ENCODE peak calls at places on chromosomes 12 and 14, in seven cellular contexts. One of them, this sample, is unnamed.

GRCh38 chr12:123034022-123034541 is 53.6 kb downstream of the ARL6IP4 start:
- DNase-seq in upper lobe of right lung: peak; percentile 53
- DNase-seq in A673: no peak
- DNase-seq in Calu3: no peak
- DNase-seq in CD4-positive, alpha-beta T cell: no peak
- DNase-seq in AG04450: no peak
- DNase-seq in progenitor cell of endocrine pancreas: no peak
- DNase-seq in this sample: no peak

GRCh38 chr12:84676787-84677186 is 235.8 kb downstream of the SLC6A15 start:
- DNase-seq in upper lobe of right lung: no peak
- DNase-seq in A673: no peak
- DNase-seq in Calu3: no peak
- DNase-seq in CD4-positive, alpha-beta T cell: no peak
- DNase-seq in AG04450: no peak
- DNase-seq in progenitor cell of endocrine pancreas: no peak
- DNase-seq in this sample: no peak

GRCh38 chr12:4286228-4286627 is 12.7 kb downstream of the CCND2 start:
- DNase-seq in upper lobe of right lung: no peak
- DNase-seq in A673: no peak
- DNase-seq in Calu3: no peak
- DNase-seq in CD4-positive, alpha-beta T cell: no peak
- DNase-seq in AG04450: no peak
- DNase-seq in progenitor cell of endocrine pancreas: no peak
- DNase-seq in this sample: no peak

GRCh38 chr14:41280745-41281144 is 325.9 kb upstream of the LRFN5 start:
- DNase-seq in upper lobe of right lung: no peak
- DNase-seq in A673: peak; percentile 52
- DNase-seq in Calu3: no peak
- DNase-seq in CD4-positive, alpha-beta T cell: no peak
- DNase-seq in AG04450: no peak
- DNase-seq in progenitor cell of endocrine pancreas: no peak
- DNase-seq in this sample: no peak

GRCh38 chr12:121857322-121858246 is 1.1 kb downstream of the HPD start:
- DNase-seq in upper lobe of right lung: no peak
- DNase-seq in A673: no peak
- DNase-seq in Calu3: no peak
- DNase-seq in CD4-positive, alpha-beta T cell: no peak
- DNase-seq in AG04450: no peak
- DNase-seq in progenitor cell of endocrine pancreas: no peak
- DNase-seq in this sample: no peak

GRCh38 chr14:77128414-77128891 is 13.1 kb downstream of the ZDHHC22 start:
- DNase-seq in upper lobe of right lung: no peak
- DNase-seq in A673: no peak
- DNase-seq in Calu3: no peak
- DNase-seq in CD4-positive, alpha-beta T cell: no peak
- DNase-seq in AG04450: no peak
- DNase-seq in progenitor cell of endocrine pancreas: no peak
- DNase-seq in this sample: no peak

GRCh38 chr14:89667983-89668382 is 250.9 kb upstream of the FOXN3 start:
- DNase-seq in upper lobe of right lung: no peak
- DNase-seq in A673: no peak
- DNase-seq in Calu3: no peak
- DNase-seq in CD4-positive, alpha-beta T cell: no peak
- DNase-seq in AG04450: no peak
- DNase-seq in progenitor cell of endocrine pancreas: no peak
- DNase-seq in this sample: no peak

GRCh38 chr12:89183985-89184435 is 168.3 kb downstream of the DUSP6 start:
- DNase-seq in upper lobe of right lung: peak; percentile 60
- DNase-seq in A673: no peak
- DNase-seq in Calu3: no peak
- DNase-seq in CD4-positive, alpha-beta T cell: no peak
- DNase-seq in AG04450: peak; percentile 15
- DNase-seq in progenitor cell of endocrine pancreas: no peak
- DNase-seq in this sample: no peak

GRCh38 chr14:88194531-88194930 is 128.5 kb downstream of the KCNK10 start:
- DNase-seq in upper lobe of right lung: no peak
- DNase-seq in A673: no peak
- DNase-seq in Calu3: no peak
- DNase-seq in CD4-positive, alpha-beta T cell: no peak
- DNase-seq in AG04450: no peak
- DNase-seq in progenitor cell of endocrine pancreas: no peak
- DNase-seq in this sample: peak; percentile 25

GRCh38 chr14:68690106-68690960 is 102.5 kb downstream of the ZFP36L1 start:
- DNase-seq in upper lobe of right lung: peak; percentile 27
- DNase-seq in A673: no peak
- DNase-seq in Calu3: no peak
- DNase-seq in CD4-positive, alpha-beta T cell: no peak
- DNase-seq in AG04450: no peak
- DNase-seq in progenitor cell of endocrine pancreas: no peak
- DNase-seq in this sample: no peak

GRCh38 chr14:95098984-95099599 is 58.2 kb downstream of the DICER1 start:
- DNase-seq in upper lobe of right lung: no peak
- DNase-seq in A673: peak; percentile 86
- DNase-seq in Calu3: peak; percentile 41
- DNase-seq in CD4-positive, alpha-beta T cell: peak; percentile 7
- DNase-seq in AG04450: peak; percentile 7
- DNase-seq in progenitor cell of endocrine pancreas: peak; percentile 27
- DNase-seq in this sample: no peak

GRCh38 chr12:1474059-1474537 is 120.3 kb downstream of the FBXL14 start:
- DNase-seq in upper lobe of right lung: no peak
- DNase-seq in A673: peak; percentile 44
- DNase-seq in Calu3: no peak
- DNase-seq in CD4-positive, alpha-beta T cell: no peak
- DNase-seq in AG04450: peak; percentile 92
- DNase-seq in progenitor cell of endocrine pancreas: no peak
- DNase-seq in this sample: no peak

GRCh38 chr12:111586986-111587385 is 12.1 kb downstream of the ATXN2 start:
- DNase-seq in upper lobe of right lung: no peak
- DNase-seq in A673: no peak
- DNase-seq in Calu3: no peak
- DNase-seq in CD4-positive, alpha-beta T cell: no peak
- DNase-seq in AG04450: no peak
- DNase-seq in progenitor cell of endocrine pancreas: no peak
- DNase-seq in this sample: no peak

GRCh38 chr12:41034686-41035085 is 153.4 kb upstream of the PDZRN4 start:
- DNase-seq in upper lobe of right lung: no peak
- DNase-seq in A673: peak; percentile 29
- DNase-seq in Calu3: no peak
- DNase-seq in CD4-positive, alpha-beta T cell: no peak
- DNase-seq in AG04450: no peak
- DNase-seq in progenitor cell of endocrine pancreas: no peak
- DNase-seq in this sample: no peak

GRCh38 chr12:56040963-56041578 is 647 bp upstream of the RPS26 start:
- DNase-seq in upper lobe of right lung: no peak
- DNase-seq in A673: no peak
- DNase-seq in Calu3: no peak
- DNase-seq in CD4-positive, alpha-beta T cell: no peak
- DNase-seq in AG04450: no peak
- DNase-seq in progenitor cell of endocrine pancreas: no peak
- DNase-seq in this sample: no peak

GRCh38 chr12:53591301-53592206 is 34.6 kb downstream of the ATF7 start:
- DNase-seq in upper lobe of right lung: no peak
- DNase-seq in A673: no peak
- DNase-seq in Calu3: no peak
- DNase-seq in CD4-positive, alpha-beta T cell: no peak
- DNase-seq in AG04450: no peak
- DNase-seq in progenitor cell of endocrine pancreas: no peak
- DNase-seq in this sample: no peak

DNA sequence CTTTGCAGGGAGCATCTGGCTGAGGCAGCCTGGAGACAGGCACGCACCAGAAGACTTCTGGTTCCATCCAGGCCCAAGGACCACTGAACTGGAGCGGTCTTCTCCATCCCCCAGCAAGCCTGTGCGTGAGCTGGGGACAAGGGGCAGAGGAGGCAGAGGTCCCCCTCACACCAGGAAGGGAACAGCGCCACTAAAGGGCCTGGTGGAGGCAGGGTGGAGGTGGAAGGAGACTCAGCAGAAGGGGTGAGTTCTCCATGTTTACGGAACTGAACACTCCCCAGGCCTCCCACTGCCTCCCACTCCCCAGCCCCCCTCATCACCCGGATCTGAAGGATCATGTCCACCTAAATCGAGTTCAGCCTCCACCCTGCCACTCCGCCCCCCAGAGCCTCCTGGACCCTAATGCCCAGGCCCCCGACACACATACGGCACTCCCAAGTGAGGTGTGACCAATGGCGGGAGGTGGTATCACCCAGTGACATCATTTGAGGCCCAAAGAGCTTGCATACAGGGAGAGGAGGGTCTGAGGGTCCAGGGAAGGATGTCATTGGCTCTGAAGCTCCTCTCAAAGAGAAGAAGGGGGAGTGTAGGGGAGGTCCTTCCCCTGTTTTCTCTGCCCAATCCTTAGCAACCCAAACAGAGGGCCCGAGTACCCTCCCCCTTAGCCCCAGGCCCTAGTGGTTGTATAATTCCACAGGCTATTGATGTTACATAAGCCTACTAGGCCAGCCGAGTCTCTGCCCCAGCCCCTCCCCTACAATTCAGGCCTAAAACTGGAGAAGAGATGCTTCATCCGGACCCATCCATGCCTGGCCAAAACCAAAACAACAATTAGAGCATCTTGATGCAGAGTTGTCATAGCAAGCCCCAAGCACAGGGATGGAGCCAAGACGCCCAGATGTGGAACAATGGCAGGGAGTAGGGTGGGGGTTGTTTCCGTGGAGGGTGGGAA is 1.0 kb downstream of the FAIM2 start:
- DNase-seq in upper lobe of right lung: no peak
- DNase-seq in A673: no peak
- DNase-seq in Calu3: no peak
- DNase-seq in CD4-positive, alpha-beta T cell: no peak
- DNase-seq in AG04450: no peak
- DNase-seq in progenitor cell of endocrine pancreas: no peak
- DNase-seq in this sample: no peak
- TF ChIP-seq CTCF in upper lobe of right lung: no peak
- TF ChIP-seq CTCF in A673: no peak
- TF ChIP-seq CTCF in Calu3: no peak
- TF ChIP-seq CTCF in CD4-positive, alpha-beta T cell: no peak
- TF ChIP-seq CTCF in AG04450: no peak
- TF ChIP-seq CTCF in progenitor cell of endocrine pancreas: peak; percentile 9
- TF ChIP-seq CTCF in this sample: no peak

GRCh38 chr12:24083787-24084186 is 134.3 kb upstream of the SOX5 start:
- DNase-seq in upper lobe of right lung: no peak
- DNase-seq in A673: no peak
- DNase-seq in Calu3: no peak
- DNase-seq in CD4-positive, alpha-beta T cell: no peak
- DNase-seq in AG04450: no peak
- DNase-seq in progenitor cell of endocrine pancreas: no peak
- DNase-seq in this sample: no peak
- TF ChIP-seq CTCF in upper lobe of right lung: no peak
- TF ChIP-seq CTCF in A673: no peak
- TF ChIP-seq CTCF in Calu3: no peak
- TF ChIP-seq CTCF in CD4-positive, alpha-beta T cell: no peak
- TF ChIP-seq CTCF in AG04450: no peak
- TF ChIP-seq CTCF in progenitor cell of endocrine pancreas: no peak
- TF ChIP-seq CTCF in this sample: no peak

GRCh38 chr14:23460960-23461359 is 8.5 kb upstream of the NGDN start:
- DNase-seq in upper lobe of right lung: no peak
- DNase-seq in A673: no peak
- DNase-seq in Calu3: no peak
- DNase-seq in CD4-positive, alpha-beta T cell: no peak
- DNase-seq in AG04450: no peak
- DNase-seq in progenitor cell of endocrine pancreas: no peak
- DNase-seq in this sample: no peak
- TF ChIP-seq CTCF in upper lobe of right lung: no peak
- TF ChIP-seq CTCF in A673: no peak
- TF ChIP-seq CTCF in Calu3: no peak
- TF ChIP-seq CTCF in CD4-positive, alpha-beta T cell: no peak
- TF ChIP-seq CTCF in AG04450: no peak
- TF ChIP-seq CTCF in progenitor cell of endocrine pancreas: no peak
- TF ChIP-seq CTCF in this sample: no peak

GRCh38 chr14:99808515-99808914 is 15.3 kb downstream of the EML1 start:
- DNase-seq in upper lobe of right lung: no peak
- DNase-seq in A673: no peak
- DNase-seq in Calu3: no peak
- DNase-seq in CD4-positive, alpha-beta T cell: no peak
- DNase-seq in AG04450: no peak
- DNase-seq in progenitor cell of endocrine pancreas: no peak
- DNase-seq in this sample: no peak

GRCh38 chr14:99808133-99808505 is 14.9 kb downstream of the EML1 start:
- DNase-seq in upper lobe of right lung: no peak
- DNase-seq in A673: no peak
- DNase-seq in Calu3: no peak
- DNase-seq in CD4-positive, alpha-beta T cell: no peak
- DNase-seq in AG04450: no peak
- DNase-seq in progenitor cell of endocrine pancreas: no peak
- DNase-seq in this sample: no peak

GRCh38 chr14:99806040-99806439 is 12.8 kb downstream of the EML1 start:
- DNase-seq in upper lobe of right lung: no peak
- DNase-seq in A673: no peak
- DNase-seq in Calu3: no peak
- DNase-seq in CD4-positive, alpha-beta T cell: no peak
- DNase-seq in AG04450: no peak
- DNase-seq in progenitor cell of endocrine pancreas: no peak
- DNase-seq in this sample: no peak

GRCh38 chr14:99806841-99807240 is 13.6 kb downstream of the EML1 start:
- DNase-seq in upper lobe of right lung: no peak
- DNase-seq in A673: no peak
- DNase-seq in Calu3: no peak
- DNase-seq in CD4-positive, alpha-beta T cell: no peak
- DNase-seq in AG04450: no peak
- DNase-seq in progenitor cell of endocrine pancreas: no peak
- DNase-seq in this sample: no peak

DNA sequence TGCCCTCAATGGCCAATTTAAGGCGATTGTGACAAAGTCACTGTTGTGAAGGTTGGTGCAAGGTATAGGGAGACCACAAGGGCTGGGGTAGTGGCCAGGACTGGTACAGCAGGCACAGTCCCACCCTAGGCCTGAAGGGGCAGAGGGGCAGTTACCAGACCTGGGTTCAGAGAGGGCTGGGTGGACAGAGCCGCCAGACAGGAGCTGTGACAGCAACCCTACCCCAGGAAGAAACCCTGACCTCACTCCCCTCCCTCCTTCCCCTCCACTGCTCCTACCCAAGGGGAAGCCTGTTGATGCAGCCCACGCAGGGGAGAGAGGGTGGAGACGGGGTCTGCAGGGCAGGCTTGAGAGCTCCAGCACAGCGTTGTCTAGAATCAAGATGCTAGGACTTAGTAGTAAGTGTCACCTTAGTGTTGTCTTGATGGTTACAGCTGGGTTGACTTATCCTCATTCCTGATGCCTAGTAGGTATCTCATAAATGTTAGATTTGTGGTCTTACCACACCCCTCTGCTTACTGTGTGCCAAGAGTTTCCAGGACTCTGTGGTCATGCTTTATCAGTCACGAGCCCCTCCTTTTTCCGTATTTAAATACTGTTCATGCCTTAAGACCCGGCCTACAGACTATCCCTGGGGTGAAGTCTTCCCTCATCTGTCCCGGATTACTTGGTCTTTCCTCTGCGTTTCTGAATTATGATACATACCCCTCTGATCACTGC is 14.4 kb downstream of the EML1 start:
- DNase-seq in upper lobe of right lung: no peak
- DNase-seq in A673: no peak
- DNase-seq in Calu3: no peak
- DNase-seq in CD4-positive, alpha-beta T cell: no peak
- DNase-seq in AG04450: no peak
- DNase-seq in progenitor cell of endocrine pancreas: no peak
- DNase-seq in this sample: no peak
- TF ChIP-seq CTCF in upper lobe of right lung: no peak
- TF ChIP-seq CTCF in A673: no peak
- TF ChIP-seq CTCF in Calu3: no peak
- TF ChIP-seq CTCF in CD4-positive, alpha-beta T cell: no peak
- TF ChIP-seq CTCF in AG04450: no peak
- TF ChIP-seq CTCF in progenitor cell of endocrine pancreas: peak; percentile 27
- TF ChIP-seq CTCF in this sample: no peak

This sample was measured in osteocyte.